ENCODE peak calls at places on chromosomes 16 and 17, in seven cellular contexts. A is AG09309, P is astrocyte of the spinal cord, S is fibroblast of lung, Y is cardiac fibroblast, R is WERI-Rb-1, W is tibial nerve. T is an unnamed sample.

GRCh38 chr16:66924527-66925321 is 611 bp downstream of the RRAD start:
- DNase-seq in Y (no peak), S (no peak), R (peak), A (no peak), W (no peak), P (no peak), T (no peak)

GRCh38 chr17:61002316-61002736 is 324.7 kb downstream of the BCAS3 start:
- DNase-seq in A (peak), Y (peak), S (peak), R (no peak), W (no peak), P (peak), T (no peak)

GRCh38 chr17:47907932-47908562 is 12.0 kb downstream of the SP2 start:
- DNase-seq in R (no peak), W (no peak), A (no peak), Y (peak), P (no peak), S (no peak), T (no peak)

GRCh38 chr16:57349212-57350031 is 9.2 kb upstream of the CCL22 start:
- DNase-seq in A (no peak), P (no peak), S (no peak), W (no peak), R (no peak), Y (no peak), T (no peak)

GRCh38 chr17:72613411-72614292 is 478.8 kb downstream of the SLC39A11 start:
- DNase-seq in R (no peak), S (peak), A (no peak), Y (peak), W (no peak), P (peak), T (no peak)

GRCh38 chr16:58201163-58201562 is 3.3 kb upstream of the CSNK2A2 start:
- DNase-seq in R (no peak), A (no peak), S (no peak), Y (no peak), W (no peak), P (no peak), T (no peak)

GRCh38 chr17:44069974-44070454 is 521 bp upstream of the G6PC3 start:
- DNase-seq in Y (peak), R (peak), A (no peak), S (no peak), P (no peak), W (no peak), T (peak)

GRCh38 chr17:7146115-7146514 is 31.5 kb upstream of the ASGR2 start:
- DNase-seq in Y (no peak), R (no peak), A (no peak), W (no peak), P (no peak), S (no peak), T (no peak)

GRCh38 chr17:30379303-30380105 is 777 bp downstream of the CPD start:
- DNase-seq in R (peak), P (no peak), A (no peak), Y (no peak), W (no peak), S (no peak), T (no peak)

GRCh38 chr17:67559381-67559966 is 158.3 kb upstream of the NOL11 start:
- DNase-seq in Y (peak), A (no peak), W (no peak), S (no peak), P (no peak), R (peak), T (no peak)

GRCh38 chr17:73307130-73307529 is 4.7 kb downstream of the CDC42EP4 start:
- DNase-seq in W (no peak), A (no peak), Y (no peak), S (no peak), P (no peak), R (no peak), T (no peak)

GRCh38 chr17:14047591-14047990 is 21.7 kb upstream of the COX10 start:
- DNase-seq in W (no peak), A (no peak), Y (no peak), S (no peak), P (no peak), R (no peak), T (no peak)

GRCh38 chr17:19456016-19456927 is 45.2 kb downstream of the RNF112 start:
- DNase-seq in S (no peak), R (no peak), W (no peak), P (no peak), A (no peak), Y (no peak), T (no peak)

GRCh38 chr17:4304417-4305027 is 40.7 kb upstream of the ANKFY1 start:
- DNase-seq in P (peak), S (peak), W (no peak), A (peak), Y (peak), R (peak), T (no peak)

GRCh38 chr17:45667591-45668171 is 116.4 kb upstream of the CRHR1 start:
- DNase-seq in W (no peak), P (no peak), R (no peak), S (no peak), A (no peak), Y (no peak), T (no peak)

GRCh38 chr17:17792551-17793377 is 44.0 kb downstream of the SREBF1 start:
- DNase-seq in P (peak), R (peak), S (peak), Y (peak), W (no peak), A (no peak), T (no peak)

GRCh38 chr17:6387858-6388257 is 47.1 kb downstream of the AIPL1 start:
- DNase-seq in Y (no peak), R (no peak), S (no peak), P (no peak), W (no peak), A (no peak), T (no peak)

GRCh38 chr17:77498056-77498785 is 357.5 kb downstream of the SEC14L1 start:
- DNase-seq in R (no peak), A (no peak), Y (no peak), W (peak), P (no peak), S (no peak), T (no peak)

GRCh38 chr16:56886296-56886695 is 21.3 kb downstream of the SLC12A3 start:
- DNase-seq in Y (no peak), R (no peak), P (no peak), A (no peak), S (no peak), W (no peak), T (no peak)

GRCh38 chr17:67842648-67843047 is 17.3 kb downstream of the BPTF start:
- DNase-seq in A (no peak), Y (no peak), W (no peak), R (no peak), P (no peak), S (no peak), T (no peak)

GRCh38 chr17:72448019-72448418 is 327.2 kb downstream of the SOX9 start:
- DNase-seq in A (no peak), W (no peak), Y (no peak), R (no peak), P (no peak), S (no peak), T (no peak)

GRCh38 chr17:1360975-1361374 is 39.0 kb downstream of the YWHAE start:
- DNase-seq in S (no peak), W (no peak), A (no peak), P (no peak), R (no peak), Y (no peak), T (no peak)

GRCh38 chr16:16928532-16929101 is 542.1 kb downstream of the XYLT1 start:
- DNase-seq in W (no peak), Y (no peak), A (no peak), R (no peak), P (no peak), S (no peak), T (no peak)

GRCh38 chr17:39738568-39738901 is 797 bp downstream of the GRB7 start:
- DNase-seq in R (no peak), A (no peak), P (no peak), S (no peak), Y (no peak), W (no peak), T (no peak)

GRCh38 chr17:67784364-67785121 is 40.8 kb upstream of the BPTF start:
- DNase-seq in A (no peak), W (no peak), P (no peak), S (no peak), R (no peak), Y (no peak), T (no peak)

GRCh38 chr17:16975744-16976625 is 4.1 kb upstream of the TNFRSF13B start:
- DNase-seq in W (no peak), R (no peak), A (no peak), S (no peak), P (no peak), Y (no peak), T (no peak)

GRCh38 chr16:70663524-70664324 is 17.4 kb downstream of the IL34 start:
- DNase-seq in Y (no peak), A (no peak), R (no peak), P (no peak), S (no peak), W (no peak), T (no peak)

GRCh38 chr17:58412910-58413630 is 4.3 kb downstream of the RNF43 start:
- DNase-seq in A (no peak), W (no peak), R (no peak), S (peak), Y (no peak), P (no peak), T (no peak)

GRCh38 chr17:78541488-78542237 is 35.5 kb downstream of the DNAH17 start:
- DNase-seq in S (no peak), P (no peak), A (no peak), R (no peak), W (no peak), Y (peak), T (no peak)

GRCh38 chr16:46693598-46693997 is 4.1 kb downstream of the ORC6 start:
- DNase-seq in R (no peak), P (no peak), A (no peak), S (no peak), W (no peak), Y (no peak), T (no peak)

GRCh38 chr16:89133457-89134127 is 38.0 kb upstream of the CDH15 start:
- DNase-seq in W (no peak), R (no peak), Y (no peak), A (no peak), S (no peak), P (no peak), T (no peak)

GRCh38 chr16:81797443-81797842 is 18.4 kb downstream of the PLCG2 start:
- DNase-seq in R (no peak), Y (no peak), P (no peak), W (no peak), S (no peak), A (no peak), T (no peak)

GRCh38 chr17:46020023-46020735 is 21.1 kb downstream of the STH start:
- DNase-seq in P (no peak), R (no peak), Y (no peak), S (no peak), A (no peak), W (no peak), T (no peak)

GRCh38 chr16:13039526-13039925 is 138.1 kb downstream of the SHISA9 start:
- DNase-seq in W (no peak), Y (no peak), R (no peak), S (no peak), A (no peak), P (no peak), T (no peak)

GRCh38 chr16:68231384-68232136 is 4.4 kb downstream of the ESRP2 start:
- DNase-seq in R (no peak), S (no peak), A (no peak), P (no peak), Y (no peak), W (no peak), T (no peak)

GRCh38 chr16:55212791-55213190 is 111.2 kb upstream of the IRX6 start:
- DNase-seq in S (no peak), R (no peak), W (no peak), Y (no peak), P (no peak), A (no peak), T (no peak)

GRCh38 chr16:88287219-88287618 is 95.5 kb upstream of the ZNF469 start:
- DNase-seq in P (no peak), S (peak), Y (peak), R (no peak), W (no peak), A (no peak), T (no peak)

GRCh38 chr17:3773511-3773910 is 27.5 kb downstream of the ITGAE start:
- DNase-seq in W (no peak), P (peak), S (peak), R (no peak), Y (peak), A (no peak), T (no peak)

GRCh38 chr16:11297492-11298142 is 16.5 kb upstream of the PRM1 start:
- DNase-seq in S (peak), W (peak), R (peak), A (peak), Y (peak), P (peak), T (peak)
- TF ChIP-seq CTCF in S (no peak), W (no peak), R (no peak), A (no peak), Y (no peak), P (no peak), T (no peak)

GRCh38 chr16:24671455-24671954 is 57.9 kb upstream of the TNRC6A start:
- DNase-seq in A (no peak), S (no peak), P (no peak), Y (no peak), W (no peak), R (no peak), T (no peak)
- TF ChIP-seq CTCF in A (no peak), S (no peak), P (no peak), Y (peak), W (no peak), R (no peak), T (no peak)

DNA sequence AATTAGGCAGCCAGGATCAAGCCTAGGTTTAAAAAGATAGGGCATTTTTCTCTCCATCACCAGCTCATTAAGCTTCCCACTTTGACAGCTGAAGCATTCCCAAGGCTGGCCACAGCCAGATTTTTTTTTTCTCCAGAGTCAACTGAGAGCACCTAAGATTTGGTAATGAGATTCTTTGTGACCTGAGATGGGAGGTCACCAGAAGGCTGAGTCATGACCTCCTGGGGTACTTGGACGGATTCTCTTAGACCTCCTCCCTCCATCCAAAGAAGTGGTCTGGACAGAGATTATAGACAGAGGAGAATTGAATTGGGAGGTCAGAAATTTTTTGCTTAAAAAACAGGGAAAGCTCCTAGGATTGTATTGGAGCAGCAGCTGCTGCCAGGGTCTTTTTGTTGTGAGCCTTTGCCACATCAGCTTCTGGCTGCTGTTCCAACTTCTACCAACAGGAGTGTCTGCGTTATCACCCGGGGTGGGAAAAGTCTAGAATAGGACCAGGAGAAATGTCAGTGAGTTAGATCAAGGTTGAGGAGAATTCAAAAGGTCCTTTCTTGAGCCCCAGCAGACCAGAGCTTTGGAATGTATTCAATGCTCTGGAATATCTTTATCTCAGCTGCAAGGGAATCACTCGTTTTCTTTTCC is 221.2 kb upstream of the N4BP1 start:
- DNase-seq in W (no peak), A (no peak), S (no peak), R (peak), Y (no peak), P (no peak), T (no peak)
- TF ChIP-seq CTCF in W (no peak), A (no peak), S (no peak), R (peak), Y (no peak), P (no peak), T (peak)

GRCh38 chr17:28327709-28328108 is 7.6 kb downstream of the IFT20 start:
- DNase-seq in Y (peak), S (peak), W (no peak), R (no peak), P (peak), A (no peak), T (no peak)
- TF ChIP-seq CTCF in Y (no peak), S (no peak), W (no peak), R (peak), P (peak), A (peak), T (no peak)

GRCh38 chr16:75429621-75430403 is 3.5 kb downstream of the CFDP1 start:
- DNase-seq in W (no peak), R (no peak), S (no peak), Y (no peak), P (no peak), A (no peak), T (no peak)

GRCh38 chr16:75421820-75422126 is 11.5 kb downstream of the CFDP1 start:
- DNase-seq in Y (no peak), P (no peak), R (no peak), W (no peak), A (no peak), S (no peak), T (no peak)

GRCh38 chr16:75420987-75421819 is 12.1 kb downstream of the CFDP1 start:
- DNase-seq in P (peak), S (peak), Y (peak), A (no peak), W (peak), R (peak), T (peak)

GRCh38 chr16:75424096-75424762 is 9.1 kb downstream of the CFDP1 start:
- DNase-seq in S (no peak), A (no peak), P (no peak), R (no peak), Y (no peak), W (no peak), T (no peak)
- TF ChIP-seq CTCF in S (no peak), A (no peak), P (no peak), R (no peak), Y (no peak), W (no peak), T (no peak)

GRCh38 chr17:50328926-50329325 is 17.0 kb upstream of the XYLT2 start:
- DNase-seq in P (no peak), A (no peak), W (no peak), Y (no peak), R (no peak), S (no peak), T (no peak)
- TF ChIP-seq CTCF in P (no peak), A (no peak), W (no peak), Y (no peak), R (no peak), S (no peak), T (no peak)

GRCh38 chr16:1786242-1787055 is 3.7 kb downstream of the NUBP2 start:
- DNase-seq in W (no peak), R (no peak), S (no peak), Y (no peak), A (no peak), P (no peak), T (no peak)
- TF ChIP-seq CTCF in W (no peak), R (no peak), S (no peak), Y (no peak), A (no peak), P (no peak), T (no peak)

T was measured in mesothelial cell of epicardium.